ENCODE peak calls at places on chromosomes 6 and 20, in six cellular contexts. One of them, this sample, is unnamed.

GRCh38 chr6:124907596-124907995 is 54.6 kb upstream of the RNF217 start:
- DNase-seq in fibroblast of the aortic adventitia: no peak
- DNase-seq in fibroblast of pulmonary artery: no peak
- DNase-seq in OCI-LY7: no peak
- DNase-seq in BJ: no peak
- DNase-seq in heart left ventricle: no peak
- DNase-seq in this sample: no peak

GRCh38 chr6:156873654-156874380 is 96.6 kb downstream of the ARID1B start:
- DNase-seq in fibroblast of pulmonary artery: no peak
- DNase-seq in heart left ventricle: no peak
- DNase-seq in OCI-LY7: no peak
- DNase-seq in fibroblast of the aortic adventitia: no peak
- DNase-seq in BJ: no peak
- DNase-seq in this sample: no peak

GRCh38 chr20:13261460-13262301 is 40.6 kb downstream of the ISM1 start:
- DNase-seq in BJ: no peak
- DNase-seq in fibroblast of the aortic adventitia: peak
- DNase-seq in OCI-LY7: peak
- DNase-seq in fibroblast of pulmonary artery: peak
- DNase-seq in heart left ventricle: no peak
- DNase-seq in this sample: peak

GRCh38 chr6:161835426-161836029 is 561.7 kb upstream of the AGPAT4 start:
- DNase-seq in fibroblast of the aortic adventitia: no peak
- DNase-seq in fibroblast of pulmonary artery: no peak
- DNase-seq in OCI-LY7: no peak
- DNase-seq in BJ: no peak
- DNase-seq in heart left ventricle: no peak
- DNase-seq in this sample: no peak

GRCh38 chr6:117956386-117956785 is 49.3 kb downstream of the SLC35F1 start:
- DNase-seq in BJ: no peak
- DNase-seq in fibroblast of the aortic adventitia: no peak
- DNase-seq in OCI-LY7: no peak
- DNase-seq in heart left ventricle: no peak
- DNase-seq in fibroblast of pulmonary artery: no peak
- DNase-seq in this sample: no peak

GRCh38 chr20:8616792-8617191 is 452.1 kb upstream of the PLCB4 start:
- DNase-seq in fibroblast of the aortic adventitia: peak
- DNase-seq in OCI-LY7: no peak
- DNase-seq in BJ: peak
- DNase-seq in fibroblast of pulmonary artery: peak
- DNase-seq in heart left ventricle: no peak
- DNase-seq in this sample: peak

GRCh38 chr20:51365670-51366069 is 176.8 kb downstream of the NFATC2 start:
- DNase-seq in heart left ventricle: no peak
- DNase-seq in fibroblast of pulmonary artery: peak
- DNase-seq in OCI-LY7: no peak
- DNase-seq in BJ: no peak
- DNase-seq in fibroblast of the aortic adventitia: peak
- DNase-seq in this sample: peak

GRCh38 chr20:31790401-31790800 is 28.8 kb upstream of the MYLK2 start:
- DNase-seq in fibroblast of pulmonary artery: no peak
- DNase-seq in OCI-LY7: no peak
- DNase-seq in BJ: no peak
- DNase-seq in heart left ventricle: no peak
- DNase-seq in fibroblast of the aortic adventitia: peak
- DNase-seq in this sample: no peak

GRCh38 chr6:2353412-2354137 is 108.2 kb upstream of the GMDS start:
- DNase-seq in heart left ventricle: no peak
- DNase-seq in OCI-LY7: peak
- DNase-seq in BJ: peak
- DNase-seq in fibroblast of pulmonary artery: peak
- DNase-seq in fibroblast of the aortic adventitia: peak
- DNase-seq in this sample: peak

GRCh38 chr20:6665621-6666345 is 101.7 kb upstream of the BMP2 start:
- DNase-seq in BJ: no peak
- DNase-seq in fibroblast of the aortic adventitia: no peak
- DNase-seq in OCI-LY7: no peak
- DNase-seq in fibroblast of pulmonary artery: no peak
- DNase-seq in heart left ventricle: no peak
- DNase-seq in this sample: peak

GRCh38 chr6:30876039-30876730 is 8.1 kb upstream of the DDR1 start:
- DNase-seq in fibroblast of pulmonary artery: peak
- DNase-seq in heart left ventricle: no peak
- DNase-seq in fibroblast of the aortic adventitia: peak
- DNase-seq in BJ: no peak
- DNase-seq in OCI-LY7: no peak
- DNase-seq in this sample: peak

GRCh38 chr20:58362970-58363369 is 26.1 kb upstream of the VAPB start:
- DNase-seq in BJ: no peak
- DNase-seq in OCI-LY7: no peak
- DNase-seq in fibroblast of the aortic adventitia: no peak
- DNase-seq in fibroblast of pulmonary artery: no peak
- DNase-seq in heart left ventricle: no peak
- DNase-seq in this sample: no peak

GRCh38 chr6:44271406-44271723 is 1.1 kb downstream of the TMEM151B start:
- DNase-seq in fibroblast of the aortic adventitia: no peak
- DNase-seq in OCI-LY7: no peak
- DNase-seq in BJ: no peak
- DNase-seq in heart left ventricle: no peak
- DNase-seq in fibroblast of pulmonary artery: no peak
- DNase-seq in this sample: no peak
- H3K4me3 ChIP-seq in fibroblast of the aortic adventitia: no peak
- H3K4me3 ChIP-seq in OCI-LY7: no peak
- H3K4me3 ChIP-seq in BJ: no peak
- H3K4me3 ChIP-seq in heart left ventricle: no peak
- H3K4me3 ChIP-seq in fibroblast of pulmonary artery: no peak
- H3K4me3 ChIP-seq in this sample: no peak

GRCh38 chr6:166168616-166169548 is 1.2 kb upstream of the TBXT start:
- DNase-seq in OCI-LY7: no peak
- DNase-seq in fibroblast of pulmonary artery: no peak
- DNase-seq in BJ: no peak
- DNase-seq in fibroblast of the aortic adventitia: no peak
- DNase-seq in heart left ventricle: no peak
- DNase-seq in this sample: no peak
- H3K4me3 ChIP-seq in OCI-LY7: peak
- H3K4me3 ChIP-seq in fibroblast of pulmonary artery: no peak
- H3K4me3 ChIP-seq in BJ: no peak
- H3K4me3 ChIP-seq in fibroblast of the aortic adventitia: no peak
- H3K4me3 ChIP-seq in heart left ventricle: peak
- H3K4me3 ChIP-seq in this sample: no peak

GRCh38 chr6:142302427-142303190 is 802 bp downstream of the ADGRG6 start:
- DNase-seq in OCI-LY7: no peak
- DNase-seq in fibroblast of the aortic adventitia: no peak
- DNase-seq in fibroblast of pulmonary artery: no peak
- DNase-seq in BJ: no peak
- DNase-seq in heart left ventricle: peak
- DNase-seq in this sample: no peak

GRCh38 chr6:142304241-142304640 is 2.4 kb downstream of the ADGRG6 start:
- DNase-seq in heart left ventricle: no peak
- DNase-seq in fibroblast of pulmonary artery: no peak
- DNase-seq in OCI-LY7: no peak
- DNase-seq in fibroblast of the aortic adventitia: no peak
- DNase-seq in BJ: no peak
- DNase-seq in this sample: no peak

GRCh38 chr6:142307963-142308748 is 6.3 kb downstream of the ADGRG6 start:
- DNase-seq in OCI-LY7: no peak
- DNase-seq in fibroblast of pulmonary artery: no peak
- DNase-seq in heart left ventricle: no peak
- DNase-seq in BJ: no peak
- DNase-seq in fibroblast of the aortic adventitia: no peak
- DNase-seq in this sample: no peak

GRCh38 chr6:142303191-142303564 is 1.4 kb downstream of the ADGRG6 start:
- DNase-seq in OCI-LY7: no peak
- DNase-seq in fibroblast of pulmonary artery: no peak
- DNase-seq in BJ: no peak
- DNase-seq in fibroblast of the aortic adventitia: no peak
- DNase-seq in heart left ventricle: no peak
- DNase-seq in this sample: no peak

GRCh38 chr6:142306736-142307135 is 4.9 kb downstream of the ADGRG6 start:
- DNase-seq in heart left ventricle: no peak
- DNase-seq in fibroblast of the aortic adventitia: no peak
- DNase-seq in fibroblast of pulmonary artery: no peak
- DNase-seq in OCI-LY7: no peak
- DNase-seq in BJ: no peak
- DNase-seq in this sample: no peak
- H3K4me3 ChIP-seq in heart left ventricle: no peak
- H3K4me3 ChIP-seq in fibroblast of the aortic adventitia: no peak
- H3K4me3 ChIP-seq in fibroblast of pulmonary artery: no peak
- H3K4me3 ChIP-seq in OCI-LY7: no peak
- H3K4me3 ChIP-seq in BJ: no peak
- H3K4me3 ChIP-seq in this sample: no peak

GRCh38 chr20:17749979-17750721 is 50.4 kb downstream of the BANF2 start:
- DNase-seq in fibroblast of pulmonary artery: peak
- DNase-seq in OCI-LY7: no peak
- DNase-seq in BJ: no peak
- DNase-seq in fibroblast of the aortic adventitia: peak
- DNase-seq in heart left ventricle: peak
- DNase-seq in this sample: peak
- H3K4me3 ChIP-seq in fibroblast of pulmonary artery: no peak
- H3K4me3 ChIP-seq in OCI-LY7: no peak
- H3K4me3 ChIP-seq in BJ: no peak
- H3K4me3 ChIP-seq in fibroblast of the aortic adventitia: no peak
- H3K4me3 ChIP-seq in heart left ventricle: no peak
- H3K4me3 ChIP-seq in this sample: no peak

DNA sequence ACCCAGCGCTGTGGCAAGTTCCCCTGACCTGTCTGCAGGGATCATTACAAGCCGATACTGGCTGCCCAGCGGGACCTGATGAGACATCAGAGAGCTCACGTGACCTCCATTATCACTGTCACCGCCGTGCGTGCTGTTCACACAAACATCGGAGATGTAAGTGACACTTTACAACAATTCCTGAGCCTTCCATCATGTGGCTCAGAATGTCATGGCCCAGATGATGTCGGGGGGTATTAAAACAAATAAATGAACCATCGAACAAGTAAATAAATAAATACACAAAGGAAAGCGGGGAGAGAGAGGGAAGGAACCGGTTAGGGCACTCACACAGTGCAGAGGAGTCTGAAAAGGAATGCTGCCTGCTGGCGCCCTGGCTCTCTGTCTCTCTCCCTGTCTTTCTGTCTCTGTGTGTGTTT is 195.1 kb downstream of the BMP7 start:
- DNase-seq in fibroblast of the aortic adventitia: no peak
- DNase-seq in fibroblast of pulmonary artery: no peak
- DNase-seq in OCI-LY7: no peak
- DNase-seq in heart left ventricle: no peak
- DNase-seq in BJ: no peak
- DNase-seq in this sample: no peak
- H3K4me3 ChIP-seq in fibroblast of the aortic adventitia: no peak
- H3K4me3 ChIP-seq in fibroblast of pulmonary artery: no peak
- H3K4me3 ChIP-seq in OCI-LY7: no peak
- H3K4me3 ChIP-seq in heart left ventricle: no peak
- H3K4me3 ChIP-seq in BJ: no peak
- H3K4me3 ChIP-seq in this sample: no peak

DNA sequence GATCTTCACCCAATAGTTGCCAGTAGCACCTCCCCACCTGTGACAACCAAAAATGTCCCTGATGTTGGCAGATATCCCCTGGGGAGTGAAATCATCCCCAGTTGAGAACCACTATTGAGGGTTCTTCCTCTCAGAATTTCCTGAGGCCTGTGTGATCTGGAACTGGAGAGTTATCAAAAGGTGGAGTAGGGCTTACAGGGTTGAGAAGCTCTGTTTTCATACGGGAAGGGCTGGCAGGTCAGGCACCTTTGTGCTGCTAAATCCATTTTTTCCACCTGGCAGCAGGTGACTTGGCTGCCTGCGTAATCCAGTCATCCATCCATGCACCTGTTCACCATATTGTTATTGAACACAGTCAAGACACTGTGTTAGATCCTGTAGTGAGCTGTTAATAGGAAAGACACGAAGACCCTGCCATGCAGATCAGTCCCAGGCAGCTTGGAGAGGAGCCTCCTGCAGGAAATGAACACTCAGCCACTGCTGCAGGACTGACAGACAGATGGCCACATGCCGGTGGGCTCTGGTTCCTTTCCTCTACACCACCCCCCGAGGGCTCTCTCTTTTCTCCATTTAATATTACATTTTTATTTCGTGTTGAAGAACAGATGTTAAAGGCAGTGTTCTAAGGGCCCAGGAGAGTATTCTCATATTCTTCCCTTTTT is 5.4 kb downstream of the DUSP22 start:
- DNase-seq in fibroblast of the aortic adventitia: no peak
- DNase-seq in OCI-LY7: peak
- DNase-seq in heart left ventricle: no peak
- DNase-seq in fibroblast of pulmonary artery: no peak
- DNase-seq in BJ: no peak
- DNase-seq in this sample: no peak
- H3K4me3 ChIP-seq in fibroblast of the aortic adventitia: no peak
- H3K4me3 ChIP-seq in OCI-LY7: peak
- H3K4me3 ChIP-seq in heart left ventricle: no peak
- H3K4me3 ChIP-seq in fibroblast of pulmonary artery: no peak
- H3K4me3 ChIP-seq in BJ: no peak
- H3K4me3 ChIP-seq in this sample: no peak

DNA sequence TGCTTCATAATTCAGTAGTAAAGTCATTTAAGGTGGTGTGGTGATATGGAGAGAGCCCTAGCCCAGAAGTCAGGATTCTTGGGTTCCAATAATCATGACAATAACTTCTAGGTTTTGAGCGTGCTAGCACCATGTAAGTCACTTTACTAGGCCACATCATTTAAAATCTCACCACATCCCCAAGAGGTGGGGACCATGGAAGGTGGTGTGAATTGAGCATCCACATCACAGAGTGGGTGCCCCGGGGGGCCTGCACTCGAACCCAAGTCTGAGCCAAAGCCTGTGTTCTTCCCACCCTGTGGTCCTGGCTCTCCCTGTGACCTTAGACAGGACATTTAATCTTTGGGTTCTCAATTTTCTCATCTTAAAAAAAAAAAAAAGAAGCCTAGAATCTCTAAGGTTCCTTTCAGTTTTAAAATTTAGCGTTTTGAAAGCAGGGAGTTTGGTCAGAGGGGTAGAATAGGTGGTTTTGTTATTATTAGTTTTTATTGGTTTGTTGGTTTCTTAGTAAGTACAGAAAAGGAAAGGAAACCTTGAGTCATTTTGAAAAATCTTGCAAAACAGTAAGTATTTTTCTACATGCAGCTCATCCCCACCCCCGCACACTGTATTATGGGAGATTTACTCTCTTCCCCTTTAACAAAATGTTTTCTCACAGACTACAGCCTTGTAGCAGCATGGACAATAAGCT is 26.4 kb downstream of the ARMC2 start:
- DNase-seq in fibroblast of the aortic adventitia: peak
- DNase-seq in fibroblast of pulmonary artery: peak
- DNase-seq in BJ: peak
- DNase-seq in OCI-LY7: no peak
- DNase-seq in heart left ventricle: no peak
- DNase-seq in this sample: peak
- H3K4me3 ChIP-seq in fibroblast of the aortic adventitia: no peak
- H3K4me3 ChIP-seq in fibroblast of pulmonary artery: no peak
- H3K4me3 ChIP-seq in BJ: no peak
- H3K4me3 ChIP-seq in OCI-LY7: no peak
- H3K4me3 ChIP-seq in heart left ventricle: no peak
- H3K4me3 ChIP-seq in this sample: no peak

This sample was measured in fibroblast of villous mesenchyme.